ENCODE peak calls at places on chromosomes 11 and 22, in five cellular contexts. H, M, X, Q and P are unnamed samples.

GRCh38 chr11:72144807-72145565 is 9.5 kb downstream of the FOLR3 start:
- DNase-seq in H (no peak), M (no peak), X (no peak), Q (no peak), P (no peak)

GRCh38 chr11:4480577-4481539 is 1.6 kb upstream of the OR52K1 start:
- DNase-seq in H (no peak), M (peak), X (no peak), Q (no peak), P (no peak)

GRCh38 chr22:31680764-31681624 is 19.0 kb upstream of the PISD start:
- DNase-seq in H (no peak), M (no peak), X (no peak), Q (no peak), P (no peak)

GRCh38 chr11:638616-639323 is 1.7 kb downstream of the DRD4 start:
- DNase-seq in H (no peak), M (no peak), X (no peak), Q (no peak), P (no peak)

GRCh38 chr11:102985850-102986249 is 30.3 kb upstream of the MMP13 start:
- DNase-seq in H (no peak), M (no peak), X (no peak), Q (no peak), P (no peak)

GRCh38 chr22:43113516-43114251 is 3.1 kb downstream of the BIK start:
- DNase-seq in H (no peak), M (no peak), X (no peak), Q (no peak), P (no peak)

GRCh38 chr11:2535673-2536439 is 91.0 kb downstream of the KCNQ1 start:
- DNase-seq in H (no peak), M (no peak), X (no peak), Q (no peak), P (no peak)

GRCh38 chr11:88307749-88308425 is 29.6 kb downstream of the CTSC start:
- DNase-seq in H (no peak), M (no peak), X (no peak), Q (no peak), P (no peak)

GRCh38 chr11:47590026-47590861 is 3.8 kb downstream of the FAM180B start:
- DNase-seq in H (no peak), M (no peak), X (no peak), Q (no peak), P (no peak)

GRCh38 chr11:37946155-37946766 is 1348.2 kb upstream of the RAG2 start:
- DNase-seq in H (no peak), M (no peak), X (no peak), Q (no peak), P (no peak)

GRCh38 chr11:93279911-93280347 is 50.6 kb upstream of the DEUP1 start:
- DNase-seq in H (no peak), M (no peak), X (no peak), Q (no peak), P (peak)

GRCh38 chr22:49393526-49393925 is 434.1 kb downstream of the BRD1 start:
- DNase-seq in H (no peak), M (no peak), X (no peak), Q (no peak), P (no peak)

GRCh38 chr22:40325315-40325714 is 21.0 kb upstream of the ADSL start:
- DNase-seq in H (no peak), M (no peak), X (no peak), Q (no peak), P (no peak)

GRCh38 chr22:38069372-38070249 is 12.4 kb downstream of the PICK1 start:
- DNase-seq in H (no peak), M (peak), X (no peak), Q (no peak), P (peak)

GRCh38 chr11:34890812-34891211 is 25.4 kb downstream of the APIP start:
- DNase-seq in H (no peak), M (no peak), X (no peak), Q (no peak), P (no peak)

GRCh38 chr22:19948057-19948760 is 6.6 kb upstream of the TXNRD2 start:
- DNase-seq in H (no peak), M (no peak), X (no peak), Q (no peak), P (no peak)

GRCh38 chr11:44793350-44794090 is 66.8 kb downstream of the TSPAN18 start:
- DNase-seq in H (no peak), M (no peak), X (no peak), Q (no peak), P (no peak)

GRCh38 chr22:38176170-38176741 is 5.4 kb downstream of the PLA2G6 start:
- DNase-seq in H (no peak), M (no peak), X (no peak), Q (no peak), P (no peak)

GRCh38 chr22:37633693-37634504 is 5.6 kb upstream of the SH3BP1 start:
- DNase-seq in H (no peak), M (peak), X (peak), Q (no peak), P (no peak)

GRCh38 chr11:71988050-71988449 is 10.7 kb upstream of the IL18BP start:
- DNase-seq in H (no peak), M (no peak), X (no peak), Q (no peak), P (no peak)

GRCh38 chr11:47560431-47560830 is 5.0 kb upstream of the PTPMT1 start:
- DNase-seq in H (no peak), M (no peak), X (no peak), Q (no peak), P (no peak)

GRCh38 chr11:89267660-89268302 is 90.1 kb downstream of the TYR start:
- DNase-seq in H (no peak), M (no peak), X (no peak), Q (no peak), P (no peak)

GRCh38 chr11:117809236-117810055 is 12.4 kb upstream of the DSCAML1 start:
- DNase-seq in H (no peak), M (peak), X (no peak), Q (no peak), P (no peak)

GRCh38 chr11:44817207-44817944 is 90.6 kb downstream of the TSPAN18 start:
- DNase-seq in H (no peak), M (no peak), X (no peak), Q (no peak), P (no peak)

GRCh38 chr11:19817265-19817851 is 104.7 kb downstream of the NAV2 start:
- DNase-seq in H (no peak), M (no peak), X (no peak), Q (no peak), P (no peak)

GRCh38 chr22:49047461-49047860 is 780.2 kb downstream of the BRD1 start:
- DNase-seq in H (no peak), M (no peak), X (no peak), Q (no peak), P (no peak)

GRCh38 chr11:18012314-18012905 is 437 bp downstream of the SERGEF start:
- DNase-seq in H (no peak), M (peak), X (no peak), Q (no peak), P (no peak)

GRCh38 chr11:118908931-118909618 is 16.7 kb downstream of the BCL9L start:
- DNase-seq in H (no peak), M (peak), X (no peak), Q (no peak), P (peak)

GRCh38 chr11:105723269-105723668 is 113.4 kb downstream of the GRIA4 start:
- DNase-seq in H (no peak), M (no peak), X (no peak), Q (no peak), P (no peak)

GRCh38 chr11:120797133-120797532 is 226.8 kb upstream of the TBCEL start:
- DNase-seq in H (no peak), M (no peak), X (no peak), Q (no peak), P (no peak)

GRCh38 chr11:116454951-116455350 is 317.8 kb downstream of the BUD13 start:
- DNase-seq in H (no peak), M (no peak), X (no peak), Q (no peak), P (no peak)

GRCh38 chr11:95816037-95816436 is 25.7 kb downstream of the CEP57 start:
- DNase-seq in H (no peak), M (no peak), X (no peak), Q (no peak), P (no peak)

GRCh38 chr11:35247863-35248262 is 108.9 kb downstream of the CD44 start:
- DNase-seq in H (no peak), M (no peak), X (no peak), Q (no peak), P (no peak)

GRCh38 chr11:1770061-1770460 is 6.3 kb upstream of the CTSD start:
- DNase-seq in H (no peak), M (no peak), X (no peak), Q (no peak), P (no peak)

GRCh38 chr22:21624120-21624879 is 5.5 kb downstream of the YDJC start:
- DNase-seq in H (no peak), M (no peak), X (no peak), Q (no peak), P (no peak)

GRCh38 chr11:18578975-18579598 is 9.4 kb downstream of the UEVLD start:
- DNase-seq in H (no peak), M (no peak), X (no peak), Q (no peak), P (no peak)

GRCh38 chr11:57205046-57205671 is 23.4 kb downstream of the LRRC55 start:
- DNase-seq in H (no peak), M (no peak), X (no peak), Q (no peak), P (no peak)

GRCh38 chr22:44381761-44382454 is 69.2 kb upstream of the SHISAL1 start:
- DNase-seq in H (no peak), M (no peak), X (no peak), Q (no peak), P (no peak)

GRCh38 chr22:25777411-25777810 is 35.4 kb downstream of the MYO18B start:
- DNase-seq in H (no peak), M (no peak), X (no peak), Q (no peak), P (no peak)